ENCODE peak calls at places on chromosomes 1 and 21, in eight cellular contexts. K is stomach, M is GM12891, Y is HCT116, S is esophagus muscularis mucosa, H is prostate gland, I is transverse colon, O is spleen. Q is an unnamed sample.
A peak's percentile ranks its signal among the peaks of the same experiment; 100 is the strongest.

GRCh38 chr1:230983811-230984210 is 4.9 kb downstream of the ARV1 start:
- DNase-seq in K (no peak), M (no peak), Y (no peak), S (no peak), H (no peak), I (no peak), O (no peak), Q (no peak)

GRCh38 chr1:165634154-165634921 is 3.3 kb downstream of the MGST3 start:
- DNase-seq in K (no peak), M (no peak), Y (no peak), S (no peak), H (no peak), I (no peak), O (no peak), Q (no peak)

GRCh38 chr1:51732701-51733425 is 116.0 kb downstream of the OSBPL9 start:
- DNase-seq in K (no peak), M (no peak), Y (no peak), S (no peak), H (no peak), I (no peak), O (no peak), Q (no peak)

GRCh38 chr1:230158422-230159291 is 91.6 kb downstream of the GALNT2 start:
- DNase-seq in K (no peak), M (no peak), Y (no peak), S (no peak), H (no peak), I (peak; percentile 60), O (no peak), Q (no peak)

GRCh38 chr1:222276062-222276461 is 271.8 kb downstream of the HHIPL2 start:
- DNase-seq in K (no peak), M (no peak), Y (no peak), S (no peak), H (no peak), I (no peak), O (no peak), Q (no peak)

GRCh38 chr1:22228505-22228911 is 85.6 kb upstream of the WNT4 start:
- DNase-seq in K (no peak), M (no peak), Y (no peak), S (no peak), H (no peak), I (no peak), O (no peak), Q (no peak)

GRCh38 chr1:38125837-38126520 is 79.4 kb upstream of the POU3F1 start:
- DNase-seq in K (no peak), M (no peak), Y (no peak), S (no peak), H (no peak), I (no peak), O (peak; percentile 46), Q (no peak)

GRCh38 chr1:224700915-224701531 is 84.9 kb downstream of the CNIH3 start:
- DNase-seq in K (no peak), M (peak; percentile 32), Y (peak; percentile 24), S (no peak), H (no peak), I (no peak), O (no peak), Q (peak; percentile 25)

GRCh38 chr1:43834280-43835140 is 99.1 kb upstream of the ARTN start:
- DNase-seq in K (no peak), M (no peak), Y (no peak), S (peak; percentile 81), H (no peak), I (no peak), O (no peak), Q (no peak)

GRCh38 chr1:11138952-11139351 is 39.3 kb upstream of the EXOSC10 start:
- DNase-seq in K (no peak), M (no peak), Y (no peak), S (no peak), H (no peak), I (no peak), O (no peak), Q (no peak)

GRCh38 chr1:208278638-208279037 is 34.5 kb upstream of the PLXNA2 start:
- DNase-seq in K (no peak), M (no peak), Y (no peak), S (no peak), H (no peak), I (no peak), O (no peak), Q (no peak)

GRCh38 chr1:63621698-63622097 is 28.5 kb downstream of the PGM1 start:
- DNase-seq in K (no peak), M (no peak), Y (no peak), S (no peak), H (peak; percentile 41), I (no peak), O (no peak), Q (no peak)

GRCh38 chr1:175376194-175376593 is 183.6 kb upstream of the KIAA0040 start:
- DNase-seq in K (no peak), M (no peak), Y (peak; percentile 26), S (no peak), H (no peak), I (no peak), O (no peak), Q (no peak)

GRCh38 chr21:33293811-33294216 is 27.6 kb downstream of the IL10RB start:
- DNase-seq in K (no peak), M (no peak), Y (no peak), S (no peak), H (peak; percentile 25), I (no peak), O (no peak), Q (no peak)

GRCh38 chr1:5532811-5533210 is 459.4 kb downstream of the NPHP4 start:
- DNase-seq in K (no peak), M (no peak), Y (no peak), S (peak; percentile 62), H (no peak), I (no peak), O (no peak), Q (no peak)

GRCh38 chr1:243236604-243237252 is 18.4 kb downstream of the CEP170 start:
- DNase-seq in K (no peak), M (no peak), Y (no peak), S (no peak), H (no peak), I (no peak), O (no peak), Q (no peak)

GRCh38 chr1:9263276-9263855 is 28.8 kb downstream of the H6PD start:
- DNase-seq in K (no peak), M (no peak), Y (no peak), S (no peak), H (no peak), I (no peak), O (peak; percentile 52), Q (no peak)

GRCh38 chr1:167443757-167444156 is 74.6 kb downstream of the CD247 start:
- DNase-seq in K (no peak), M (no peak), Y (no peak), S (no peak), H (no peak), I (no peak), O (no peak), Q (no peak)

DNA sequence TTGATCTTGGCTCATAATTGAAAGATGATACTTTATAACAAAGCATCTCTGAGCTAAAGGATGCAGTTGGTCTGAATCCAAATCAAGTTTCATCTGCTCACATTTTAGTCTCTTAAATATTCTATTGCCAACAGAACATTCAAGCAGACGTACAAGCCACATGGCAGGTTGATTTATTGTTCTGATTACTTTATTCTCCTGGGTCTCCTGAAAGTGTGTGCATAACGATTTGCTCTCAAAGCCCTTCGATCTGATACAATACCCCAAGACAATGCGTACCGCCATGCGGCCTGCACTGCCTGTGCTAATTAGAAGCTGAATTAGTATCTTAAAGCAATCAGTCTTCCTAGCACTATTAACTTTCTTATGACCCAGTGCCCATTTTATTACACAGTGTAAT is 56.9 kb downstream of the FHAD1 start:
- DNase-seq in K (no peak), M (no peak), Y (no peak), S (no peak), H (no peak), I (no peak), O (peak; percentile 15), Q (no peak)
- TF ChIP-seq POLR2AphosphoS5 in K (no peak), M (no peak), Y (no peak), S (no peak), H (no peak), I (no peak), O (no peak), Q (no peak)

GRCh38 chr1:54488831-54489626 is 59.0 kb upstream of the ACOT11 start:
- DNase-seq in K (peak; percentile 82), M (peak; percentile 93), Y (peak; percentile 32), S (peak; percentile 95), H (peak; percentile 69), I (peak; percentile 81), O (peak; percentile 95), Q (peak; percentile 93)
- TF ChIP-seq POLR2AphosphoS5 in K (no peak), M (no peak), Y (peak; percentile 13), S (peak; percentile 68), H (peak; percentile 68), I (peak; percentile 42), O (peak; percentile 80), Q (no peak)

DNA sequence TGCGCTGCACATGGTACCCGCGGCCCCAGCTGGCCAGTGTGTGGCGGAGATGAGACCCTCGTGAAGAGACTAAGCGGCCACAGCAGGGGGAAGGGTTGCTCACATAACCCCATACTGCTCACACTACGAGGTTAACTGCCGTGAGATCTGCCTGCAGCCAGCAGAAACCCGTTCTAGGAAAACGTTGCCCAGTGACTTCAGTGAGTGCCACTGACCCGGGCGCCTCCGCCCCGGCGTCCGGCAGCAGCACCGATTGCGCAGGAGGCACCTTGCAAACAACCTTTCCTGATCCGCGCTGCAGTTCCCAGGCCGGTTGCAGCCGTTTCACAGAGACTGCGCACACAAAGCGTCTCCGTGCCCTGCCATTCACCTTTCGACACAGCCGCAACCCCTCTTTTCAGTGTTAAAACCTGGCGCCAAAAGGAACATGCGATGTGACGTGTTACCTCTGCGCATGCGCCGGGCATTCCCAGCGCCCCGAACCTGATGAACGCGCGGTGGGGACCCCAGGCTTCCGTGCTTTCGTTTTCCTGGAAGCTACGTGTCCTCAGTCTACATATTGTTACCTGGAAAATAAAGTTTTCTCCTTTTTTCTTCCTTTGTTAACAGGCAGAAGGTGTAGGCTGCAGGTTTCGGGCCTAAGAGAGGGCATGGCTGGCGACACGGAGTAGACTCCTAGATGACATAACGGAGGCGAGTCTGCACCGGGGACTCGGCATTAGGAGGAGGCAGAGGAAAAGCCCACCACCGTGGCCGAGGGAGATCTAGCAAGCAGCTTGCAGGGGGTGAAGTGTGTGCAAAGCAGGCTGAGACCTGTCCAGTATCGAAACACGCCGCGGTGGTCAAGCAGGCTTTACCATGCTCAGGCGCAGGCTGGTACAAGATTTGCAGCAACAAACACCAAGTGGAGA is 8.9 kb downstream of the VPS26C start:
- DNase-seq in K (peak; percentile 63), M (peak; percentile 69), Y (no peak), S (peak; percentile 92), H (peak; percentile 50), I (peak; percentile 58), O (peak; percentile 88), Q (peak; percentile 56)
- TF ChIP-seq POLR2AphosphoS5 in K (no peak), M (no peak), Y (no peak), S (no peak), H (peak; percentile 69), I (peak; percentile 31), O (peak; percentile 80), Q (peak; percentile 87)

DNA sequence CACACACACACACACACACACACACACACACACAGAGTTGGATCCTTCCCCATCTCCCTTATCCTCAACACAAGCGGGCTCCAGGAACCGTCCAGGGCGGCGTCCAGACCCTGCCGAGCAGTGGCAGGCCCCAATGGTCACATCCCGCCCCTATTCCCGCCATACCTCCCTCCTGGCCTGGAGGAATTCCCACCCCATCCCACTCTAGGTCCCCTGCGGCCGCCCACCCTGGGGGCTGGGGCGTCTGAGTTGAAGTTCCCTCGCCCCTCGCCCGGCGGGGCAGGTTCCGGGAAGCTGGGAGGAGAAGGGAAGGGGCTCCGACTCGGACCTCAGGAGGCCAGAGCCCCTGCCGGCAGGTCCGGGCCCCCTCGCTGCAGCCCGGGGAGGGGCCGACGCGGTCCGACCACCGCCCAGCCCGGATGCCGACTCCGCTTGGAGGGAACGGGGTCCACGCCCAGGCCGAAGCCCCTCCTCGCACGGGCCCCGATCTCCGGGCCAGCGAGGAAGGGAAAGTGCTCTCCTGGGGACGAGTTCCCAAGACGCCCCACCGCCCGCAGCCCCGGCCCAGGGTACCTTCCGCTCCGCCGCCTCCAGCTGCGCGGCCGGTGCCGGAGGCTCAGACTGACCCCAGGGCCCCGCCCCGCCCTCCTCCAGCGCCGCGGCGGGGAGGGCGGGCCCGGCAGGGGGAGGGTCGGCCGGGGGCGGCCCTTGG is at the start of gene RHOC:
- DNase-seq in K (peak; percentile 75), M (peak; percentile 80), Y (no peak), S (no peak), H (peak; percentile 66), I (peak; percentile 81), O (peak; percentile 93), Q (peak; percentile 81)
- TF ChIP-seq POLR2AphosphoS5 in K (peak; percentile 50), M (no peak), Y (peak; percentile 86), S (peak; percentile 95), H (no peak), I (peak; percentile 94), O (peak; percentile 90), Q (no peak)

Q was measured in GM12892.